ENCODE peak calls at places on chromosome 18, in four cellular contexts. V is heart left ventricle, M is HT1080, C is fibroblast of pulmonary artery. G is an unnamed sample.

GRCh38 chr18:35513181-35513932 is 15.6 kb upstream of the INO80C start:
- DNase-seq in C (peak; percentile 84), V (peak; percentile 61), M (peak; percentile 90), G (peak; percentile 95)

GRCh38 chr18:48800877-48801727 is 149.7 kb downstream of the SMAD7 start:
- DNase-seq in C (no peak), M (no peak), V (peak; percentile 21), G (no peak)

GRCh38 chr18:55529581-55529980 is 58.4 kb downstream of the TCF4 start:
- DNase-seq in V (no peak), M (no peak), C (no peak), G (no peak)

GRCh38 chr18:58169472-58169871 is 125.4 kb downstream of the NEDD4L start:
- DNase-seq in M (no peak), V (no peak), C (no peak), G (no peak)

GRCh38 chr18:44819944-44820510 is 139.3 kb downstream of the SETBP1 start:
- DNase-seq in V (peak; percentile 69), M (no peak), C (no peak), G (peak; percentile 5)

GRCh38 chr18:21191596-21192307 is 50.3 kb upstream of the GREB1L start:
- DNase-seq in M (peak; percentile 45), C (peak; percentile 67), V (peak; percentile 60), G (peak; percentile 40)

GRCh38 chr18:9092665-9093064 is 9.8 kb upstream of the NDUFV2 start:
- DNase-seq in V (no peak), C (peak; percentile 86), M (peak; percentile 51), G (no peak)

GRCh38 chr18:26863122-26863879 is 2.2 kb downstream of the AQP4 start:
- DNase-seq in V (peak; percentile 88), C (no peak), M (no peak), G (peak; percentile 47)

GRCh38 chr18:79876497-79876896 is 75.0 kb downstream of the SLC66A2 start:
- DNase-seq in C (no peak), V (no peak), M (no peak), G (no peak)

GRCh38 chr18:79524181-79525078 is 128.7 kb downstream of the NFATC1 start:
- DNase-seq in C (no peak), M (no peak), V (peak; percentile 19), G (no peak)

GRCh38 chr18:41371718-41372117 is 583.3 kb upstream of the PIK3C3 start:
- DNase-seq in C (peak; percentile 39), M (no peak), V (peak; percentile 26), G (no peak)

GRCh38 chr18:6921571-6921970 is 192.1 kb downstream of the ARHGAP28 start:
- DNase-seq in M (no peak), C (no peak), V (no peak), G (no peak)

GRCh38 chr18:40932862-40933261 is 1022.2 kb upstream of the PIK3C3 start:
- DNase-seq in M (no peak), V (no peak), C (no peak), G (no peak)

GRCh38 chr18:3816601-3817363 is 366.8 kb downstream of the TGIF1 start:
- DNase-seq in M (peak; percentile 84), C (peak; percentile 95), V (no peak), G (peak; percentile 43)

GRCh38 chr18:56953444-56953843 is 193.4 kb upstream of the BOD1L2 start:
- DNase-seq in M (no peak), V (no peak), C (no peak), G (no peak)

GRCh38 chr18:7741640-7742039 is 174.5 kb downstream of the PTPRM start:
- DNase-seq in M (no peak), V (no peak), C (no peak), G (no peak)

GRCh38 chr18:55497825-55498403 is 90.1 kb downstream of the TCF4 start:
- DNase-seq in V (no peak), C (no peak), M (no peak), G (peak; percentile 46)